ENCODE peak calls at places on chromosomes 3 and 15, in four cellular contexts. W is CD8-positive, alpha-beta memory T cell; S is H1; I is hepatocyte. X is an unnamed sample.

GRCh38 chr3:10395671-10396070 is 74.8 kb upstream of the SEC13 start:
- DNase-seq in W (peak; percentile 13), S (no peak), I (no peak), X (no peak)

GRCh38 chr3:86244897-86245296 is 746.1 kb downstream of the VGLL3 start:
- DNase-seq in W (no peak), S (no peak), I (no peak), X (no peak)

GRCh38 chr3:194112120-194113106 is 23.5 kb upstream of the HES1 start:
- DNase-seq in W (no peak), S (no peak), I (peak; percentile 89), X (no peak)

GRCh38 chr15:54519577-54519976 is 541.3 kb downstream of the UNC13C start:
- DNase-seq in W (no peak), S (no peak), I (no peak), X (no peak)

GRCh38 chr15:25713736-25714537 is 149.2 kb downstream of the ATP10A start:
- DNase-seq in W (no peak), S (no peak), I (no peak), X (no peak)

GRCh38 chr3:32249184-32249782 is 10.8 kb downstream of the CMTM8 start:
- DNase-seq in W (no peak), S (no peak), I (no peak), X (no peak)

GRCh38 chr15:55526559-55527036 is 18.6 kb upstream of the DNAAF4 start:
- DNase-seq in W (no peak), S (no peak), I (peak; percentile 46), X (no peak)

GRCh38 chr3:8239095-8239494 is 262.5 kb upstream of the LMCD1 start:
- DNase-seq in W (no peak), S (no peak), I (no peak), X (no peak)

GRCh38 chr3:74639681-74640080 is 25.2 kb upstream of the CNTN3 start:
- DNase-seq in W (no peak), S (no peak), I (no peak), X (no peak)

GRCh38 chr3:52670621-52671521 is 14.8 kb downstream of the PBRM1 start:
- DNase-seq in W (no peak), S (no peak), I (peak; percentile 52), X (no peak)

GRCh38 chr3:152626226-152626625 is 208.7 kb upstream of the P2RY1 start:
- DNase-seq in W (no peak), S (no peak), I (no peak), X (no peak)

GRCh38 chr15:93088200-93088980 is 621 bp downstream of the RGMA start:
- DNase-seq in W (no peak), S (no peak), I (peak; percentile 55), X (no peak)

GRCh38 chr3:81352867-81353266 is 408.6 kb downstream of the GBE1 start:
- DNase-seq in W (no peak), S (no peak), I (peak; percentile 52), X (no peak)

GRCh38 chr3:99997293-99997692 is 117.0 kb downstream of the FILIP1L start:
- DNase-seq in W (no peak), S (no peak), I (no peak), X (no peak)

GRCh38 chr3:30399394-30400181 is 206.8 kb upstream of the TGFBR2 start:
- DNase-seq in W (no peak), S (no peak), I (no peak), X (no peak)

GRCh38 chr15:82568986-82569385 is 28.7 kb upstream of the RPS17 start:
- DNase-seq in W (no peak), S (no peak), I (no peak), X (no peak)

GRCh38 chr3:134092231-134092701 is 62.5 kb upstream of the SLCO2A1 start:
- DNase-seq in W (no peak), S (no peak), I (peak; percentile 40), X (no peak)

GRCh38 chr15:71800835-71801745 is 9.3 kb upstream of the NR2E3 start:
- DNase-seq in W (no peak), S (peak; percentile 21), I (peak; percentile 83), X (no peak)

GRCh38 chr3:63324621-63325020 is 46.5 kb downstream of the SYNPR start:
- DNase-seq in W (no peak), S (no peak), I (no peak), X (no peak)

GRCh38 chr15:78000089-78000926 is 77.2 kb downstream of the TBC1D2B start:
- DNase-seq in W (peak; percentile 69), S (peak; percentile 85), I (peak; percentile 88), X (no peak)

GRCh38 chr3:170426240-170426797 is 7.7 kb downstream of the CLDN11 start:
- DNase-seq in W (no peak), S (no peak), I (no peak), X (no peak)

GRCh38 chr15:38005949-38006800 is 71.7 kb downstream of the TMCO5A start:
- DNase-seq in W (no peak), S (no peak), I (no peak), X (no peak)

GRCh38 chr3:96959902-96960596 is 145.7 kb downstream of the EPHA6 start:
- DNase-seq in W (no peak), S (no peak), I (no peak), X (no peak)

GRCh38 chr3:46674031-46674592 is 19.4 kb downstream of the ALS2CL start:
- DNase-seq in W (no peak), S (no peak), I (no peak), X (no peak)

GRCh38 chr15:101011582-101011981 is 92.4 kb downstream of the LRRK1 start:
- DNase-seq in W (no peak), S (no peak), I (no peak), X (no peak)

GRCh38 chr3:32457971-32458471 is 44.6 kb downstream of the CMTM6 start:
- DNase-seq in W (peak; percentile 42), S (no peak), I (no peak), X (no peak)

GRCh38 chr3:190526787-190527767 is 13.2 kb downstream of the IL1RAP start:
- DNase-seq in W (no peak), S (no peak), I (no peak), X (no peak)

GRCh38 chr3:31572605-31573459 is 40.1 kb downstream of the STT3B start:
- DNase-seq in W (no peak), S (no peak), I (no peak), X (no peak)

GRCh38 chr15:45199136-45199810 is 11.5 kb upstream of the SHF start:
- DNase-seq in W (no peak), S (no peak), I (no peak), X (no peak)

GRCh38 chr3:16448691-16449090 is 64.8 kb downstream of the RFTN1 start:
- DNase-seq in W (no peak), S (no peak), I (peak; percentile 47), X (peak; percentile 30)

GRCh38 chr3:37124431-37124830 is 50.0 kb downstream of the LRRFIP2 start:
- DNase-seq in W (no peak), S (no peak), I (no peak), X (no peak)

GRCh38 chr3:37127340-37127739 is 47.0 kb downstream of the LRRFIP2 start:
- DNase-seq in W (no peak), S (no peak), I (no peak), X (no peak)

GRCh38 chr3:37125195-37125594 is 49.2 kb downstream of the LRRFIP2 start:
- DNase-seq in W (no peak), S (no peak), I (no peak), X (no peak)

GRCh38 chr3:37126856-37127255 is 47.5 kb downstream of the LRRFIP2 start:
- DNase-seq in W (no peak), S (no peak), I (no peak), X (no peak)

DNA sequence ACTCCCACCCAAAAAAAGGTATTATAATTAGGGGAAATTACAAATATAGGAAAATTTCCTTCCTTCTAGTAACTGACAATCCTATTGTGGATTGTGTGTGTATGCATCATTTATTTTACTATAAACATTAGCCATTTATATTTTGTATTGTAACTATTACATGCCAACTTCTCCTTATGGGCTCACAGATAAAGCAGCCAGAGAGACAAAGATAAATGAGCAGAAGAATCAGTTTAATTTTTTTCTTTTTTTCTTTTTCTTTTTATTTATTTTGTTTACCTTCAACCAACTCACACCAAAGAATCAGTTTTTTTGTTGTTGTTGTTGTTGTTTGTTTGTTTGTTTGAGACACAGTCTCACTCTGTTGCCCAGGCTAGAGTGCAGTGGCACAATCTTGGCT is 48.7 kb downstream of the LRRFIP2 start:
- DNase-seq in W (no peak), S (no peak), I (no peak), X (no peak)
- H3K27ac ChIP-seq in W (no peak overlapping the region), S (no peak overlapping the region), I (peak overlapping the region; percentile 59), X (no peak overlapping the region)

DNA sequence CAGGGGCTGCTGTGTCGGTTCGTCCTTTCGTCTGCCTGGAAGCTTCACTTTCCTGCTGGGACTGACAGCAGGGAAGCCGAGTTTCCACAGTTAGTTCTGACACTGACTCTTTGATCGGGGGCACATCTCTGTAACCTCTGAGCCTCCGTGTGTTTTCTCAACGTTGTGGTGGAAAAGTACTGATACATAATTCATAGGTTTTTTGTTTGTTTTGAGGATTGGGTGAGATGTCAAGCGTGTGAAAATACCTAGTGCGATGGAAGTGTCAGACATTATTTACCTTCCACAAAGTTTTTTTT is 510 bp downstream of the AP4E1 start:
- DNase-seq in W (no peak), S (no peak), I (no peak), X (no peak)
- H3K27ac ChIP-seq in W (peak overlapping the region; percentile 94), S (no peak overlapping the region), I (peak overlapping the region; percentile 84), X (peak overlapping the region; percentile 92)

DNA sequence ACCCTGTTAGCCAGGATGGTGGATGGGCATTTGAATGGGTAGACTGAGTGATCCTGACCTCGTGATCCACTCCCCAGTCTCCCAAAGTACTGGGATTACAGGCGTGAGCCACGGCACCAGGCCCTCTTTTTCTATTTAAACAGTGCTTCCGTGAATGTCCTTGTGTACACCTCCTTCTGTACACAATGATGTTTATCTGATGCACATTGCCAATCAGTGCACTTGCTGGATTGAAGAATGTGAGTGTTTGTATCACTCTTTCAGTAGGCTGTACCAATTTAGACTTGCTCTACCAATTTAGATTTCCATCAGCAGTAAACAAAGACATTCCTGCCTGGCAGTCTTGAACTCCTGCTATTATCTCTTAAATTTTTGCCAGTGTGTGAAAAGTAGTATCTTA is 8.9 kb upstream of the ZNF619 start:
- DNase-seq in W (no peak), S (no peak), I (no peak), X (no peak)
- H3K27ac ChIP-seq in W (no peak overlapping the region), S (no peak overlapping the region), I (no peak overlapping the region), X (no peak overlapping the region)

DNA sequence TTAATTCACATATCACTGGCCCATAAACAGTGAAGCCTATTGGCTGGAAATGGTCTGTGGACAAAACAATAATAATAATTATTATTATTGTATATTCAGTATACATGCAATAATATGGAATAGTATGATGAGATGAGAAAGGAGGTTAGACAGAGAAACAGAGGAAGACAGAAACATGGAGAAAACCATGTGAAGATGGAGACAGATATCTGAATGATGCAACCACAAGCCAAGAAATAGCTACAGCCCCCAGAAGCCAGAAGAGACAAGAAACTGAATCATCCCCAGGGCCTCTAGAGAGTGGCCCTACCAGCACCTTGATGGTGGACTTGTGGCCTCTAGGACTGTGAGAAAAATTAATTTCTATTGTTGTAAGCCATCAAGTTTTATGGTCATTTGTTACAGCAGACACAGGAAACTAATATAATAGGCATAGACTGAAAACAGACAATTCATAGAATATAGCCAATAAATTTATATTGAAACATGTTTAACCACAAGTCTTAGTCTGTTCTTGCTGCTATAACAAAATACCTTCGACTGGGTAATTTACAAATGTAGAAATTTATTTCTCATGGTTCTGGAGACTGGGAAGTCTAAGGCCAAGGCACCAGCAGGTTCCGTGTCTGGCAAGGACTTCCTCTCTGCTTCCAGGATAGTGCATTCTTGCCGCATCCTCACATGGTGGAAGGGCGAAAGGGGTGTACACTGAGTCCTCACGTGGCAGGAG is 31.6 kb downstream of the MCF2L2 start:
- DNase-seq in W (no peak), S (no peak), I (no peak), X (no peak)
- H3K27ac ChIP-seq in W (no peak overlapping the region), S (no peak overlapping the region), I (no peak overlapping the region), X (no peak overlapping the region)